ENCODE peak calls at places on chromosomes 4 and X, in four cellular contexts. K, D, J and O are unnamed samples.

GRCh38 chr4:38715076-38715475 is 51.1 kb downstream of the KLF3 start:
- DNase-seq in K (no peak), D (no peak), J (no peak), O (no peak)

GRCh38 chr4:15655223-15656037 is at the start of gene FBXL5:
- DNase-seq in K (peak), D (peak), J (peak), O (peak)

GRCh38 chrX:134671207-134671750 is 13.0 kb upstream of the PLAC1 start:
- DNase-seq in K (no peak), D (no peak), J (no peak), O (no peak)

GRCh38 chrX:458631-459061 is 71.9 kb upstream of the PPP2R3B start:
- DNase-seq in K (no peak), D (no peak), J (no peak), O (no peak)

GRCh38 chr4:155769092-155769491 is 10.3 kb downstream of the GUCY1B1 start:
- DNase-seq in K (no peak), D (no peak), J (no peak), O (no peak)

GRCh38 chr4:89357346-89357745 is 49.7 kb upstream of the GPRIN3 start:
- DNase-seq in K (no peak), D (no peak), J (no peak), O (no peak)

GRCh38 chr4:21802406-21802805 is 146.2 kb downstream of the KCNIP4 start:
- DNase-seq in K (no peak), D (no peak), J (no peak), O (no peak)

GRCh38 chr4:24564488-24564887 is 19.9 kb downstream of the DHX15 start:
- DNase-seq in K (no peak), D (no peak), J (no peak), O (no peak)

GRCh38 chrX:52078133-52078532 is 9.2 kb upstream of the MAGED4B start:
- DNase-seq in K (no peak), D (no peak), J (no peak), O (no peak)

GRCh38 chr4:70280567-70280966 is 38.2 kb downstream of the CSN3 start:
- DNase-seq in K (no peak), D (no peak), J (no peak), O (no peak)

GRCh38 chr4:153465145-153465544 is 1.0 kb upstream of the TMEM131L start:
- DNase-seq in K (no peak), D (no peak), J (no peak), O (no peak)

GRCh38 chr4:151990201-151990600 is 229.4 kb upstream of the GATB start:
- DNase-seq in K (no peak), D (no peak), J (no peak), O (no peak)

GRCh38 chrX:8738588-8739189 is 6.8 kb upstream of the ANOS1 start:
- DNase-seq in K (peak), D (no peak), J (peak), O (peak)

GRCh38 chr4:138959421-138959820 is 56.2 kb upstream of the NOCT start:
- DNase-seq in K (no peak), D (no peak), J (no peak), O (no peak)

GRCh38 chr4:187378441-187378840 is 617.1 kb upstream of the ZFP42 start:
- DNase-seq in K (no peak), D (no peak), J (no peak), O (no peak)

GRCh38 chr4:69832326-69833030 is 27.5 kb downstream of the SULT1E1 start:
- DNase-seq in K (peak), D (no peak), J (no peak), O (no peak)

GRCh38 chrX:106898462-106898861 is 4.7 kb downstream of the RIPPLY1 start:
- DNase-seq in K (peak), D (peak), J (peak), O (peak)

GRCh38 chr4:172707622-172708021 is 461.0 kb upstream of the GALNT7 start:
- DNase-seq in K (no peak), D (no peak), J (no peak), O (no peak)

GRCh38 chrX:83771664-83772063 is 89.3 kb upstream of the CYLC1 start:
- DNase-seq in K (no peak), D (no peak), J (no peak), O (no peak)

GRCh38 chr4:115219862-115220261 is 106.4 kb upstream of the NDST4 start:
- DNase-seq in K (no peak), D (no peak), J (no peak), O (no peak)

GRCh38 chr4:6878451-6879059 is 31.1 kb upstream of the TBC1D14 start:
- DNase-seq in K (no peak), D (no peak), J (no peak), O (no peak)

GRCh38 chrX:119410027-119410819 is 11.1 kb downstream of the SLC25A43 start:
- DNase-seq in K (peak), D (no peak), J (no peak), O (no peak)

GRCh38 chr4:106369456-106370060 is 980 bp upstream of the GIMD1 start:
- DNase-seq in K (peak), D (peak), J (peak), O (peak)

GRCh38 chrX:76253432-76253831 is 80.6 kb downstream of the PBDC1 start:
- DNase-seq in K (peak), D (peak), J (peak), O (peak)

DNA sequence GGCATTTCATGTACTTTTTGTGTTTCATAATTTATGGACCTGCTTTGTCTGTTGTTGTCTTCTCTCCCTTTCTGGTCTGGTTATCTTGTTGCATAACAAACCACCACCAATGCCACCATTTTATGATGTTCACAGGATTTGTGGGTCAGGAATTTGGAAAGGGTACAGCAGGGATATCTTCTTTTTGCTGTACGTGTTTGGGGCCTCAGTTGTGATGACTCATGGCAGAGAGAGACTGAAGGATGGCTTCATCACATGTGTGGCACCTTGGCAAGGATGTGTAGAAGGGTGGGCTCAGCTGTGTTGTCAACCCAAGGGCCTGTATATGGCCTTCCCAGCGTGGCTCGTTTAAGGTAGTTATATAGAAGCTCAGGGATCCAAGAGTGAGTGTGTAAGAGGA is 35.2 kb downstream of the KDM6A start:
- DNase-seq in K (no peak), D (no peak), J (no peak), O (no peak)
- TF ChIP-seq ZBTB33 in K (no peak), D (no peak), J (no peak), O (no peak)

GRCh38 chr4:64617813-64618212 is 208.6 kb upstream of the TECRL start:
- DNase-seq in K (no peak), D (no peak), J (no peak), O (no peak)
- TF ChIP-seq CTCF in K (peak), D (no peak), J (no peak), O (peak)

GRCh38 chrX:114619874-114620273 is 36.0 kb downstream of the HTR2C start:
- DNase-seq in K (no peak), D (no peak), J (peak), O (peak)
- TF ChIP-seq FOXM1 in K (no peak), D (no peak), J (no peak), O (no peak)

DNA sequence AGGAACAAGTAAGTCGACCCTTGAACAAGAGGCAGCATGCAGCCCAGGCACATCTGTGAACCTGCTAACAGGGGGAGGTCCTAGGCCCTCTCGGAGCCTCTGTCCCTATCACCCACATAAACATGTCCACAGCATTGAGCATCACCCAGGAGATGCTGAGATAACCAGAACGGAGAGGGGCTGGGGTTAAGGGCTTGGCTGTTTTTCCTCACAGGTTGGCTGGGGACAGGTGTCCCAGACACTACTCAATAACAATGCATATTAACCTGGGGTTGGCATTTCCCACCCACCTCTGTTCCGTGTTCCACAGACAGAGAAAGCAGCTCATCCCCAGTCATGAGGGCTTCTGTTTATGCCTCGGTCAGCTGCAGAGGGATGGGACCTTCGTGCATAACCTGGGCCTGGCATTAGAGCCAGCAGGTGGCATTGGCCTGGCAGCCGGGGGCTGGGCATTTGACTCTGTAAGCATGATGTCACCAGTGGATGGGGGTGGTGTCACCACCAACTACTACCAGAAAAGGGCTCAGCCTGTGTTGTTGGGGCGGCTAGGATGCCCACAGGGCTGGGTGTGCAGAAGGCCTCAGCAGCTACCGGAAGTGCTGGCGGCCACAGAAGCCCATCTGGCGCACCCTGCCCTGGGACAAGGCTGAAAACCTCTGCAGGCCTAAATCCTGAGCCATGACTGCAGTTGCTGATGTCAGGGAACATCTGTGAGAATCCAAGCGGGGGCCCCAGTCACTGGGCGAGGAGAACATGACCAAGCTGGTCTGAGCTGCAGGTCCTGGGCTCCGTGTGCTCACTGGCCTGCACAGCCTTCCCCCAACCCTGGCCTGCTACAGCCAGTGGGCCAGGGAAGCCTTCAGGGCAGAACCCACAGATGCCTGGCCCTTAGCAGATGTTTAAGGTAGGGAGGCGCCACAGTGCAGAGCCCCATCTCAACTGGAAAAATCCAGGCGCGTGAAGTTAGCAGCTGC is 351.4 kb downstream of the NR3C2 start:
- DNase-seq in K (no peak), D (no peak), J (no peak), O (no peak)
- TF ChIP-seq ZBTB33 in K (no peak), D (no peak), J (no peak), O (no peak)